ENCODE peak calls at places on chromosomes 13 and 19, in nine cellular contexts. Y is stimulated activated CD4-positive, alpha-beta T cell treated with anti-CD3 and anti-CD28 coated beads, Interleukin-2, amount 100 ng/mL, for 48 hours; R is hypothalamus; X is fibroblast of lung; H is hepatic stellate cell; C is COR-L47; B is left ventricle myocardium inferior; S is retinal pigment epithelial cell; U is Ammon's horn. G is an unnamed sample.

GRCh38 chr13:97306646-97307045 is 84.5 kb downstream of the MBNL2 start:
- DNase-seq in X (peak; percentile 45), R (no peak), H (no peak), Y (no peak), B (no peak), C (no peak), U (no peak), S (no peak), G (no peak)

GRCh38 chr19:54138777-54139256 is 1.3 kb downstream of the CNOT3 start:
- DNase-seq in X (no peak), U (no peak), Y (peak; percentile 26), H (no peak), B (no peak), R (no peak), C (no peak), S (no peak), G (no peak)

GRCh38 chr13:99605417-99606321 is 104.4 kb downstream of the TM9SF2 start:
- DNase-seq in X (peak; percentile 13), H (peak; percentile 39), R (peak; percentile 51), Y (peak; percentile 29), S (no peak), U (peak; percentile 63), B (peak; percentile 38), C (peak; percentile 11), G (peak; percentile 73)

GRCh38 chr19:11373166-11373884 is 1.1 kb upstream of the SWSAP1 start:
- DNase-seq in U (peak; percentile 92), C (peak; percentile 89), B (no peak), S (no peak), H (peak; percentile 63), Y (no peak), X (peak; percentile 36), R (peak; percentile 62), G (no peak)

GRCh38 chr13:69319659-69320058 is 788.0 kb upstream of the ATXN8OS start:
- DNase-seq in Y (no peak), S (no peak), U (no peak), X (peak; percentile 25), B (no peak), R (no peak), H (no peak), C (no peak), G (no peak)

GRCh38 chr19:4534836-4535658 is at the start of gene PLIN5:
- DNase-seq in R (peak; percentile 83), B (peak; percentile 81), Y (peak; percentile 30), U (peak; percentile 76), C (peak; percentile 80), X (peak; percentile 29), H (peak; percentile 79), S (peak; percentile 20), G (peak; percentile 84)

GRCh38 chr13:75467009-75467728 is 14.8 kb downstream of the TBC1D4 start:
- DNase-seq in S (no peak), U (no peak), C (peak; percentile 15), H (no peak), B (no peak), R (no peak), Y (no peak), X (no peak), G (no peak)

GRCh38 chr19:27752530-27753184 is 1460.3 kb downstream of the UQCRFS1 start:
- DNase-seq in X (no peak), Y (no peak), R (no peak), S (no peak), H (no peak), C (no peak), U (no peak), B (no peak), G (no peak)

GRCh38 chr13:46082324-46082723 is 22.5 kb downstream of the CPB2 start:
- DNase-seq in R (no peak), Y (no peak), S (no peak), C (no peak), U (no peak), B (no peak), X (no peak), H (no peak), G (no peak)

GRCh38 chr13:106517151-106517847 is 18.2 kb downstream of the EFNB2 start:
- DNase-seq in H (no peak), B (no peak), U (no peak), C (no peak), X (no peak), R (no peak), Y (no peak), S (no peak), G (no peak)

GRCh38 chr19:19627442-19627715 is 641 bp downstream of the LPAR2 start:
- DNase-seq in S (no peak), U (no peak), X (no peak), B (no peak), H (no peak), R (no peak), Y (no peak), C (no peak), G (no peak)

GRCh38 chr13:22848539-22849052 is 332.2 kb upstream of the SGCG start:
- DNase-seq in C (no peak), H (no peak), Y (no peak), R (no peak), X (no peak), U (no peak), S (no peak), B (no peak), G (peak; percentile 84)

GRCh38 chr13:76643596-76643995 is 242.6 kb downstream of the KCTD12 start:
- DNase-seq in R (no peak), H (no peak), C (no peak), U (no peak), S (no peak), Y (no peak), B (no peak), X (no peak), G (no peak)

GRCh38 chr13:113142876-113143275 is 15.6 kb upstream of the PROZ start:
- DNase-seq in S (no peak), Y (no peak), U (no peak), X (no peak), C (no peak), B (no peak), H (no peak), R (no peak), G (no peak)

GRCh38 chr13:110340812-110341444 is 33.8 kb downstream of the COL4A2 start:
- DNase-seq in B (peak; percentile 83), Y (peak; percentile 20), C (no peak), U (no peak), R (no peak), X (peak; percentile 87), S (no peak), H (peak; percentile 83), G (no peak)

GRCh38 chr19:49614096-49614857 is 23.3 kb downstream of the PRR12 start:
- DNase-seq in C (no peak), Y (no peak), B (no peak), H (peak; percentile 86), U (no peak), X (peak; percentile 88), S (peak; percentile 38), R (no peak), G (no peak)

G was measured in Caco-2.